ENCODE peak calls at places on chromosome 12, in ten cellular contexts. C, F, V, K, Z, G, Y, N, B and E are unnamed samples.
A peak's percentile ranks its signal among the peaks of the same experiment; 100 is the strongest.

GRCh38 chr12:79691299-79692248 is 810 bp upstream of the PAWR start:
- DNase-seq in C (peak; percentile 85), B (no peak), Y (no peak), K (peak; percentile 22), V (no peak), F (no peak), Z (no peak), G (no peak), N (no peak), E (no peak)

GRCh38 chr12:94640134-94640928 is 10.0 kb downstream of the TMCC3 start:
- DNase-seq in K (no peak), B (no peak), F (no peak), V (no peak), C (peak; percentile 84), G (no peak), Y (no peak), N (no peak), Z (no peak), E (no peak)

GRCh38 chr12:4535092-4535491 is 3.6 kb upstream of the RAD51AP1 start:
- DNase-seq in N (no peak), F (no peak), V (no peak), K (no peak), B (no peak), G (no peak), Z (no peak), C (no peak), Y (no peak), E (no peak)

GRCh38 chr12:550473-551260 is 90.9 kb downstream of the B4GALNT3 start:
- DNase-seq in K (no peak), Z (no peak), B (no peak), V (no peak), N (no peak), G (no peak), C (no peak), F (no peak), Y (no peak), E (no peak)

GRCh38 chr12:31736472-31736871 is 7.7 kb upstream of the AMN1 start:
- DNase-seq in C (peak; percentile 87), N (peak; percentile 54), F (no peak), V (no peak), B (no peak), K (no peak), Z (no peak), Y (no peak), G (peak; percentile 43), E (no peak)

GRCh38 chr12:49987620-49988303 is 15.0 kb downstream of the AQP6 start:
- DNase-seq in Y (no peak), G (no peak), K (no peak), V (peak; percentile 24), Z (no peak), F (peak; percentile 64), B (no peak), N (no peak), C (no peak), E (no peak)

GRCh38 chr12:51845451-51845850 is 3.1 kb downstream of the FIGNL2 start:
- DNase-seq in B (no peak), F (no peak), G (no peak), K (no peak), C (no peak), Y (no peak), N (no peak), V (no peak), Z (no peak), E (no peak)

GRCh38 chr12:104687823-104688573 is 231.2 kb downstream of the CHST11 start:
- DNase-seq in F (no peak), Z (no peak), K (no peak), C (no peak), N (no peak), V (no peak), B (no peak), Y (no peak), G (no peak), E (no peak)

GRCh38 chr12:40228727-40229126 is 3.9 kb downstream of the LRRK2 start:
- DNase-seq in Z (no peak), C (no peak), V (no peak), K (no peak), B (no peak), Y (no peak), F (no peak), N (no peak), G (no peak), E (no peak)

GRCh38 chr12:79927772-79928474 is 7.0 kb downstream of the PPP1R12A start:
- DNase-seq in F (no peak), N (peak; percentile 22), G (peak; percentile 30), V (no peak), Y (no peak), K (no peak), Z (no peak), B (no peak), C (no peak), E (no peak)

GRCh38 chr12:52229836-52230343 is 3.2 kb upstream of the KRT7 start:
- DNase-seq in G (no peak), F (no peak), B (no peak), C (no peak), K (no peak), Y (no peak), N (no peak), Z (no peak), V (peak; percentile 53), E (no peak)

GRCh38 chr12:132397934-132398385 is 68.6 kb upstream of the GALNT9 start:
- DNase-seq in B (no peak), F (no peak), C (no peak), Y (no peak), N (no peak), V (no peak), G (no peak), Z (no peak), K (no peak), E (no peak)

GRCh38 chr12:51819851-51820720 is 28.4 kb downstream of the FIGNL2 start:
- DNase-seq in N (no peak), K (no peak), Y (no peak), V (no peak), Z (no peak), G (peak; percentile 27), F (peak; percentile 41), B (no peak), C (no peak), E (no peak)

GRCh38 chr12:5254703-5255102 is 177.2 kb upstream of the NTF3 start:
- DNase-seq in F (no peak), G (no peak), V (no peak), N (no peak), Y (no peak), C (no peak), B (no peak), Z (no peak), K (no peak), E (no peak)

GRCh38 chr12:52157566-52158150 is 34.2 kb downstream of the KRT80 start:
- DNase-seq in K (no peak), F (no peak), C (no peak), G (no peak), V (no peak), N (no peak), Z (no peak), B (no peak), Y (no peak), E (no peak)

GRCh38 chr12:132413931-132414588 is 75.9 kb upstream of the FBRSL1 start:
- DNase-seq in Y (no peak), F (no peak), K (no peak), Z (no peak), N (no peak), C (no peak), G (no peak), V (no peak), B (no peak), E (peak; percentile 64)

GRCh38 chr12:106300761-106301160 is 1.8 kb upstream of the TCP11L2 start:
- DNase-seq in Y (no peak), B (no peak), Z (no peak), F (no peak), V (no peak), K (no peak), N (no peak), G (no peak), C (no peak), E (no peak)